ENCODE peak calls at places on chromosomes 4 and X, in nine cellular contexts. R is dorsolateral prefrontal cortex, S is PC-3, X is SJSA1, T is coronary artery, Y is GM23338, E is lower leg skin, I is neural progenitor cell, J is bronchial epithelial cell. N is an unnamed sample.

GRCh38 chrX:114889454-114889853 is 128.0 kb downstream of the IL13RA2 start:
- DNase-seq in R (no peak), X (no peak), Y (no peak), T (no peak), J (no peak), E (no peak), I (no peak), S (no peak), N (no peak)

GRCh38 chr4:75698162-75698962 is 25.2 kb upstream of the G3BP2 start:
- DNase-seq in S (no peak), T (no peak), R (no peak), J (no peak), E (peak; percentile 50), Y (peak; percentile 60), I (no peak), X (no peak), N (no peak)

GRCh38 chrX:147079974-147080373 is 265.4 kb upstream of the CXorf51A start:
- DNase-seq in X (no peak), S (no peak), J (no peak), Y (no peak), R (no peak), I (no peak), T (no peak), E (no peak), N (no peak)

GRCh38 chrX:64580605-64581004 is 185.4 kb upstream of the MTMR8 start:
- DNase-seq in E (no peak), Y (no peak), X (no peak), T (no peak), R (no peak), I (no peak), J (no peak), S (no peak), N (no peak)

GRCh38 chr4:20095805-20096541 is 155.7 kb upstream of the SLIT2 start:
- DNase-seq in T (no peak), Y (no peak), E (no peak), X (no peak), S (peak; percentile 26), J (peak; percentile 21), I (no peak), R (no peak), N (no peak)

GRCh38 chr4:151730003-151730559 is 30.7 kb downstream of the GATB start:
- DNase-seq in I (no peak), T (no peak), Y (peak; percentile 46), S (peak; percentile 7), X (no peak), J (peak; percentile 95), E (no peak), R (no peak), N (peak; percentile 37)

GRCh38 chr4:113921089-113921842 is 58.2 kb downstream of the ARSJ start:
- DNase-seq in E (no peak), I (no peak), X (peak; percentile 28), Y (no peak), S (no peak), J (peak; percentile 34), T (no peak), R (no peak), N (no peak)

GRCh38 chrX:117978402-117978801 is 138.2 kb downstream of the KLHL13 start:
- DNase-seq in X (no peak), T (no peak), S (no peak), Y (no peak), I (no peak), J (no peak), R (no peak), E (no peak), N (no peak)

GRCh38 chr4:47061435-47061834 is 30.1 kb downstream of the GABRB1 start:
- DNase-seq in E (no peak), Y (no peak), I (no peak), R (no peak), S (no peak), J (no peak), T (no peak), X (peak; percentile 7), N (no peak)

GRCh38 chrX:21740329-21741274 is 17.3 kb downstream of the SMPX start:
- DNase-seq in E (peak; percentile 86), T (no peak), R (no peak), S (no peak), I (peak; percentile 2), Y (no peak), X (no peak), J (no peak), N (no peak)

GRCh38 chrX:155048997-155049619 is 21.8 kb downstream of the CMC4 start:
- DNase-seq in S (peak; percentile 57), I (peak; percentile 73), X (peak; percentile 14), R (no peak), Y (peak; percentile 75), J (peak; percentile 26), E (no peak), T (no peak), N (no peak)

GRCh38 chr4:69038582-69038981 is 57.7 kb upstream of the UGT2B7 start:
- DNase-seq in J (peak; percentile 84), E (no peak), T (no peak), Y (no peak), R (no peak), S (peak; percentile 92), I (no peak), X (no peak), N (no peak)

GRCh38 chr4:183729430-183730328 is 70.6 kb downstream of the TRAPPC11 start:
- DNase-seq in X (no peak), I (no peak), Y (no peak), J (peak; percentile 96), T (no peak), R (no peak), S (no peak), E (no peak), N (no peak)

GRCh38 chr4:176886135-176886534 is 93.4 kb upstream of the VEGFC start:
- DNase-seq in J (no peak), I (no peak), X (no peak), Y (no peak), R (no peak), T (no peak), E (no peak), S (no peak), N (no peak)

DNA sequence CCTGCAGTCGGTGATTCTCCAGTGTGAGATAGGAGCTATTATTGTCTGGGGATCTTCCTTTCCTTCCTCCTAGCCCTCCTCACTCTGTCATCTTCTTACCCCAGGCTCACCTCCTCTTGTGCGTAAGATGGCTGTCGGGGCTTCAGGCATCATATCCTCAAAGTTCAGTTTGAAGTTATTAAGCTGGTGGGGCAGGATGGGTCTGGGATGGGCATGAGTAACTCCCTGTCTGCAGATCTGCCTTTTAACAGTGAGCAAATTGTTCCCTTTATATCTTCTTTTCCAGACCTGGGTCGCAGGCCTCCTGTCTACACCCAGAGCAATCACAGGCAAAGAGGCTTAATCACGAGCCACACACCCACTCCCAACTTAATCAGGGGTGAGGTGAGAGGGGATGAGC is 900 bp upstream of the MTMR1 start:
- DNase-seq in I (no peak), J (no peak), X (no peak), Y (no peak), T (no peak), E (no peak), S (no peak), R (no peak), N (no peak)
- H3K4me3 ChIP-seq in I (peak overlapping the region; percentile 58), J (no peak overlapping the region), X (peak overlapping the region; percentile 47), Y (peak overlapping the region; percentile 65), T (peak overlapping the region; percentile 79), E (no peak overlapping the region), S (peak overlapping the region; percentile 72), R (peak overlapping the region; percentile 59), N (peak overlapping the region; percentile 69)

DNA sequence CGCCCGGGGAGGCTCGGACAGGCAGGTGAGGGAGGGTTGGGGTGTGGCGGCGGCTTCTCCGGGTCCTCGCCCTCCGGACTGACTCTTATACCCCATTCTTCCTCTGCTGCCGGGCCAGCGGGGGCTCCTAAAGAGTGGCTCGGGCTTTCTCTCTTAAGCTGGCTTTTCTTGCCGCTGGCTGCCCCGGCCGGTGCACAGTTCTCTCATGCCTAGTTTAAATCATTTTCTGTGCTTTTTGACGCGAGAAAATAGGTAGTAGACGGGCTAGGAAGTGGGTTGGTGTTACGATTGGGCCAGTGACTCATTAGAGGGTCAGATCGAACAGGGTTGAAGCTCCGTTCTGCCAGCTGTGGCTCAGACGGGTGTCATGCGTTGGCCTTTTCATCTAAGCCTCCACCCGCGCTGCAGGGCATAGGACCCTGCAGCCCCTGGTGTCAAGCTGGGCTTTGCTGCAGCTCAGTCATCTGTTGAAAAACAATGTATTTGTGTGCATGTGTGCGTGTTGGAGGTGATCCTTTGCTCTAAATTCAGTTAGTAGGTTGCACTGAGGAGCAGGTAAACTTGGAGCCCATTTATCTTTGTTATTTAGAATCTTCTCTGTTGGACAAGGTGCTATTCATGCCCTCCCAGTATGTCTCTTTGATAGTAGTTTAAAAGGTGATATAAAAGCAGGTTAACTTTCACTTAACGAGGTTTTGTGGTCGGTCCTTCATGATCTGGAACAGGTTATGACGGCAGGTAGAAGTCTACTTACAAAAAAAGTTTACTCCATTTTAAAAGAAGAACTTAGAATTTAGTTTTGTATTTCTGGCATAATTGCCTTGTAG is 792 bp downstream of the BMP2K start:
- DNase-seq in Y (peak; percentile 63), R (peak; percentile 25), E (peak; percentile 88), S (peak; percentile 74), T (peak; percentile 78), X (peak; percentile 58), J (peak; percentile 86), I (peak; percentile 80), N (no peak)
- H3K4me3 ChIP-seq in Y (peak overlapping the region; percentile 90), R (peak overlapping the region; percentile 94), E (peak overlapping the region; percentile 57), S (peak overlapping the region; percentile 87), T (peak overlapping the region; percentile 97), X (peak overlapping the region; percentile 92), J (peak overlapping the region; percentile 96), I (peak overlapping the region; percentile 76), N (peak overlapping the region; percentile 65)

GRCh38 chrX:134745636-134746378 is 87.5 kb upstream of the PLAC1 start:
- DNase-seq in R (no peak), E (no peak), X (no peak), Y (no peak), J (no peak), I (no peak), S (no peak), T (no peak), N (no peak)
- H3K4me3 ChIP-seq in R (no peak overlapping the region), E (no peak overlapping the region), X (no peak overlapping the region), Y (no peak overlapping the region), J (no peak overlapping the region), I (no peak overlapping the region), S (no peak overlapping the region), T (no peak overlapping the region), N (no peak overlapping the region)

GRCh38 chr4:145178740-145179139 is 1.6 kb downstream of the OTUD4 start:
- DNase-seq in I (no peak), E (no peak), T (no peak), S (no peak), R (no peak), X (no peak), Y (no peak), J (no peak), N (no peak)

GRCh38 chr4:145177906-145178538 is 2.4 kb downstream of the OTUD4 start:
- DNase-seq in J (peak; percentile 59), R (no peak), I (no peak), E (no peak), S (peak; percentile 53), Y (peak; percentile 25), T (no peak), X (peak; percentile 55), N (no peak)

GRCh38 chr4:145179201-145179860 is 1.1 kb downstream of the OTUD4 start:
- DNase-seq in S (peak; percentile 65), Y (peak; percentile 48), T (peak; percentile 79), E (peak; percentile 91), J (peak; percentile 48), I (peak; percentile 66), X (peak; percentile 60), R (peak; percentile 75), N (no peak)

GRCh38 chr4:145177511-145177905 is 2.9 kb downstream of the OTUD4 start:
- DNase-seq in E (no peak), I (no peak), J (peak; percentile 6), R (no peak), T (no peak), X (no peak), Y (no peak), S (peak; percentile 13), N (no peak)

GRCh38 chr4:145176641-145177432 is 3.6 kb downstream of the OTUD4 start:
- DNase-seq in R (no peak), S (peak; percentile 48), Y (no peak), J (peak; percentile 32), T (no peak), I (no peak), E (no peak), X (no peak), N (no peak)
- H3K4me3 ChIP-seq in R (no peak overlapping the region), S (peak overlapping the region; percentile 87), Y (peak overlapping the region; percentile 80), J (no peak overlapping the region), T (peak overlapping the region; percentile 79), I (no peak overlapping the region), E (no peak overlapping the region), X (no peak overlapping the region), N (peak overlapping the region; percentile 71)

N was measured in esophagus muscularis mucosa.